ENCODE peak calls at places on chromosomes 11 and 22, in seven cellular contexts. L is anterior cingulate cortex; M is CD4-positive, alpha-beta memory T cell; V is AG08395; R is cardiac fibroblast; T is skeletal muscle cell; Y is fibroblast of pulmonary artery. J is an unnamed sample.

GRCh38 chr22:38317995-38318715 is 922 bp upstream of the CSNK1E start:
- DNase-seq in V (peak), Y (peak), L (no peak), R (peak), M (no peak), T (peak), J (peak)

GRCh38 chr11:68841718-68842426 is at the start of gene CPT1A:
- DNase-seq in L (peak), R (peak), Y (peak), T (peak), M (peak), V (peak), J (peak)

GRCh38 chr22:24176630-24177029 is 4.7 kb upstream of the SUSD2 start:
- DNase-seq in L (no peak), T (no peak), M (no peak), R (peak), Y (no peak), V (no peak), J (no peak)

GRCh38 chr11:62805991-62806441 is 776 bp upstream of the NXF1 start:
- DNase-seq in R (no peak), M (no peak), T (no peak), L (peak), Y (peak), V (no peak), J (no peak)

GRCh38 chr22:24592144-24592845 is 578 bp downstream of the LRRC75B start:
- DNase-seq in Y (no peak), M (no peak), R (no peak), V (peak), T (no peak), L (no peak), J (no peak)

GRCh38 chr11:11860103-11860979 is 18.6 kb downstream of the USP47 start:
- DNase-seq in T (no peak), R (peak), V (no peak), M (no peak), Y (peak), L (no peak), J (peak)

GRCh38 chr11:33773399-33774355 is 643 bp downstream of the FBXO3 start:
- DNase-seq in Y (no peak), R (no peak), L (peak), T (no peak), V (peak), M (peak), J (peak)

GRCh38 chr22:25655536-25655935 is 86.5 kb upstream of the MYO18B start:
- DNase-seq in R (no peak), M (no peak), T (no peak), L (no peak), Y (no peak), V (no peak), J (no peak)

GRCh38 chr11:75592699-75593098 is 30.6 kb downstream of the SERPINH1 start:
- DNase-seq in T (no peak), M (no peak), R (no peak), V (no peak), L (no peak), Y (no peak), J (no peak)

GRCh38 chr11:19938051-19938856 is 222.0 kb downstream of the DBX1 start:
- DNase-seq in M (no peak), Y (peak), R (peak), L (no peak), V (peak), T (no peak), J (peak)

GRCh38 chr11:18731949-18732821 is 6.2 kb upstream of the IGSF22 start:
- DNase-seq in L (peak), M (peak), Y (peak), T (no peak), R (peak), V (peak), J (peak)

J was measured in fibroblast of lung.